ENCODE peak calls at places on chromosomes 1 and 21, in six cellular contexts. P is CD8-positive, alpha-beta memory T cell; X is astrocyte of the spinal cord; G is GM12865; H is astrocyte of the cerebellum; L is effector memory CD4-positive, alpha-beta T cell. O is an unnamed sample.

GRCh38 chr1:229342902-229343587 is at the start of gene CCSAP:
- DNase-seq in P (no peak), X (peak; percentile 32), G (peak; percentile 55), H (no peak), L (peak; percentile 49), O (no peak)

GRCh38 chr1:112337028-112337531 is 58.9 kb upstream of the CTTNBP2NL start:
- DNase-seq in P (no peak), X (no peak), G (peak; percentile 54), H (no peak), L (no peak), O (no peak)

GRCh38 chr1:158969166-158969565 is 37.8 kb downstream of the PYHIN1 start:
- DNase-seq in P (no peak), X (no peak), G (no peak), H (no peak), L (no peak), O (no peak)

GRCh38 chr1:38579056-38579455 is 280.5 kb downstream of the RRAGC start:
- DNase-seq in P (no peak), X (no peak), G (no peak), H (no peak), L (no peak), O (no peak)

GRCh38 chr1:167582064-167582463 is 28.5 kb upstream of the CREG1 start:
- DNase-seq in P (no peak), X (no peak), G (no peak), H (no peak), L (no peak), O (no peak)

GRCh38 chr1:27539901-27540861 is 50.2 kb upstream of the WASF2 start:
- DNase-seq in P (no peak), X (peak; percentile 34), G (no peak), H (no peak), L (no peak), O (no peak)

GRCh38 chr1:100950776-100951175 is 54.9 kb downstream of the SLC30A7 start:
- DNase-seq in P (no peak), X (peak; percentile 73), G (no peak), H (peak; percentile 28), L (no peak), O (peak; percentile 69)

GRCh38 chr1:97433520-97434175 is 487.2 kb downstream of the DPYD start:
- DNase-seq in P (no peak), X (peak; percentile 86), G (no peak), H (peak; percentile 79), L (no peak), O (peak; percentile 72)

GRCh38 chr1:227731696-227732585 is 3.2 kb downstream of the JMJD4 start:
- DNase-seq in P (no peak), X (no peak), G (no peak), H (no peak), L (no peak), O (no peak)

GRCh38 chr1:109391161-109391556 is 6.6 kb downstream of the SORT1 start:
- DNase-seq in P (no peak), X (peak; percentile 47), G (no peak), H (no peak), L (no peak), O (no peak)

GRCh38 chr1:193654951-193655705 is 468.7 kb upstream of the B3GALT2 start:
- DNase-seq in P (no peak), X (peak; percentile 25), G (no peak), H (no peak), L (no peak), O (no peak)

DNA sequence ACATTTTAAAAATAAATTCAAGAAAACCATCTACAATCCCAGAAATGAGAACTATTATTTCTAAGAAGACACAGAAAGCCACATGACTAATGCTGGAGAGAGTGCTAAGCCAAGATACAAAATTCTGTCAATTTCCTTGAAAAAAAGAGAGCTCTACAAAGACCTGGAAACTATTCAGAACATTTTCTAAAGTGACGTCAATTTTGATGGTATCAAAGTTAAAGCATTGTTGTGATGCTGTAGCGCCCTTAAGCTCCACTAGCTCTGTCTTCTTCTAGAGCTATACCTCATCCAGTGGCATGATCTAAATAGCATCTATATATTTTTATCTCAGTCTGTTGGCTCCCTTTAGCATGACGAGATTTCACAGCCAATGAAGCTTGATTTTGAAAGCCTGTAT is 73.9 kb downstream of the ODF2L start:
- DNase-seq in P (no peak), X (no peak), G (no peak), H (no peak), L (no peak), O (no peak)
- H3K4me3 ChIP-seq in P (no peak overlapping the region), X (no peak overlapping the region), G (no peak overlapping the region), H (no peak overlapping the region), L (no peak overlapping the region), O (no peak overlapping the region)

GRCh38 chr1:66353207-66353606 is 180.7 kb upstream of the SGIP1 start:
- DNase-seq in P (no peak), X (no peak), G (no peak), H (no peak), L (no peak), O (no peak)
- H3K4me3 ChIP-seq in P (no peak overlapping the region), X (no peak overlapping the region), G (no peak overlapping the region), H (no peak overlapping the region), L (no peak overlapping the region), O (no peak overlapping the region)

GRCh38 chr1:21668232-21669032 is 725 bp downstream of the RAP1GAP start:
- DNase-seq in P (no peak), X (no peak), G (no peak), H (no peak), L (no peak), O (no peak)
- H3K4me3 ChIP-seq in P (peak overlapping the region; percentile 51), X (no peak overlapping the region), G (no peak overlapping the region), H (peak overlapping the region; percentile 21), L (peak overlapping the region; percentile 50), O (peak overlapping the region; percentile 41)

GRCh38 chr21:44800971-44801467 is 601 bp downstream of the UBE2G2 start:
- DNase-seq in P (no peak), X (peak; percentile 32), G (peak; percentile 55), H (no peak), L (no peak), O (no peak)

GRCh38 chr21:44797775-44798174 is 3.8 kb downstream of the UBE2G2 start:
- DNase-seq in P (no peak), X (no peak), G (no peak), H (no peak), L (no peak), O (no peak)

GRCh38 chr21:44802396-44803153 is 955 bp upstream of the UBE2G2 start:
- DNase-seq in P (no peak), X (no peak), G (peak; percentile 21), H (no peak), L (no peak), O (no peak)

GRCh38 chr21:44801468-44802395 is at the start of gene UBE2G2:
- DNase-seq in P (peak; percentile 81), X (peak; percentile 75), G (peak; percentile 87), H (no peak), L (peak; percentile 77), O (peak; percentile 33)

DNA sequence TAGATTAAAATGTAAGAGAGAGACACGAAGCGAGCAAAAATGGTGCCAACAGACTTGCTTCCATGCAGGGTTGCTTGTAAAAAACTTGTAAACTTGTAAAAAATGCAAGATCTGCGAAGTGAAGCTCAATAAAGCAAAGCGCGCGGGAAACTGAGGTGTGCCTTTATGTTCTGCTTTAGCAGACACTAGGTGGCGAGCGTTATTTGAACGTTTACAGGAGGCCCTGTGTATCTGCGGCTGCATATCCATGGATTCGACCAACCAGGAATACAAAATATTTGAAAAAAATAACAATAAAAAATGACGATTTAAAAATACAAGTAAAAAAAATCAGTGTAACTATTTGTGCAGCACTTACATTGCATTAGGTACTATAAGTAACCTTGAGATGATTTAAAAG is 1.5 kb downstream of the UBE2G2 start:
- DNase-seq in P (no peak), X (peak; percentile 42), G (peak; percentile 33), H (no peak), L (no peak), O (peak; percentile 23)
- H3K4me3 ChIP-seq in P (peak overlapping the region; percentile 68), X (no peak overlapping the region), G (peak overlapping the region; percentile 84), H (no peak overlapping the region), L (no peak overlapping the region), O (peak overlapping the region; percentile 78)

DNA sequence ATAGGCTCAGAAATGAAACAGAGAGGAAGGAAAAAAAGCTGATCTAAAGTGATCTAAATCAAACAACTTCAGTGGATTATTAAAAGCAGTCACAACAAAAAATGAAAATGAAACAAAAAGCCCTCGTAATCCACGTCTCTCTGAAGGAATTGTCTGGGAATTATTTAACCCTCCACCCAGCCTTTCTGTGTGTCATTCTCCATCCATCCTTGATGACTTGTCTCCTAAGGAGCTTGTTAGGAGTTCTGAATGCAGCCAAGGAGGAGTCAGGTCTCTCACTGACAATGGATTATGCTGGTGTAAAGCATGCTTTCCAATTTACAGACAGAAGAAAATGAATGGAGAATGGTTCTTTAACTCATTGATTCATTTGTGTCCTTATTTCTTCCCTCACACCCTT is 359.3 kb upstream of the RUNX1 start:
- DNase-seq in P (no peak), X (no peak), G (no peak), H (no peak), L (no peak), O (no peak)
- H3K4me3 ChIP-seq in P (no peak overlapping the region), X (no peak overlapping the region), G (no peak overlapping the region), H (no peak overlapping the region), L (no peak overlapping the region), O (no peak overlapping the region)

GRCh38 chr1:10510520-10511493 is 36.1 kb downstream of the PEX14 start:
- DNase-seq in P (peak; percentile 63), X (peak; percentile 86), G (peak; percentile 95), H (no peak), L (peak; percentile 62), O (peak; percentile 76)
- H3K4me3 ChIP-seq in P (peak overlapping the region; percentile 55), X (no peak overlapping the region), G (peak overlapping the region; percentile 28), H (no peak overlapping the region), L (peak overlapping the region; percentile 29), O (peak overlapping the region; percentile 11)

DNA sequence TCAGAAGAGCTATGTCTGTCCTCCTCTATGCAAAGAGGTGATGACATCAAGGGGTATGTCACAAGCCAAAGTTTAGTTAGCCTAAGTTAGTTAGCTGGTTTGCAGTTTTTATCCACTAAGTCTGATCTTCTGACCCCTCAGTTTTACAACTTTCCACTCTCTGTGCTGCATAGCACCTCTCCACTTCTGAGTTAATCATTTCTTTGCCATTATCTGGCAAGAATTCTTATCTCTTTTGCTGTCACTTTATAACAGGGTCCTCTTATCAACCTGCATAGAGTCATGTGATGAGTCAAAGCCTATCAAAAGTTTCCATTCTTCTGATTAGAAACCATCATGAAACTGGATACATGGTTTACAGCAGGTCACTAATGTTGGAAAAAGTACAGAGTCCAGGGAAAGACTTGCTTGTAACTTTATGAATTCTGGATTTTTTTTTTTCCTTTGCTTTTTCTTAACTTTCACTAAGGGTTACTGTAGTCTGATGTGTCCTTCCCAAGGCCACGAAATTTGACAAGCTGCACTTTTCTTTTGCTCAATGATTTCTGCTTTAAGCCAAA is at the start of gene NR5A2:
- DNase-seq in P (no peak), X (no peak), G (no peak), H (no peak), L (no peak), O (no peak)
- H3K4me3 ChIP-seq in P (no peak within 1 kb of the TSS), X (no peak within 1 kb of the TSS), G (no peak within 1 kb of the TSS), H (no peak within 1 kb of the TSS), L (no peak within 1 kb of the TSS), O (no peak within 1 kb of the TSS)

O was measured in skeletal muscle cell.